ENCODE peak calls at places on chromosomes 12 and 14, in nine cellular contexts. One of them, this sample, is unnamed.

GRCh38 chr14:61557262-61557661 is 138.1 kb upstream of the HIF1A start:
- DNase-seq in prostate gland: no peak
- DNase-seq in suprapubic skin: no peak
- DNase-seq in transverse colon: no peak
- DNase-seq in SK-N-SH: no peak
- DNase-seq in stomach: no peak
- DNase-seq in GM12878: no peak
- DNase-seq in HCT116: no peak
- DNase-seq in vagina: peak; percentile 37
- DNase-seq in this sample: no peak

GRCh38 chr14:61439779-61440418 is 118.5 kb downstream of the PRKCH start:
- DNase-seq in HCT116: no peak
- DNase-seq in stomach: no peak
- DNase-seq in transverse colon: no peak
- DNase-seq in SK-N-SH: no peak
- DNase-seq in suprapubic skin: no peak
- DNase-seq in vagina: no peak
- DNase-seq in GM12878: no peak
- DNase-seq in prostate gland: no peak
- DNase-seq in this sample: no peak

GRCh38 chr14:34713681-34714319 is 593 bp downstream of the CFL2 start:
- DNase-seq in SK-N-SH: no peak
- DNase-seq in vagina: no peak
- DNase-seq in GM12878: no peak
- DNase-seq in stomach: peak; percentile 27
- DNase-seq in transverse colon: peak; percentile 37
- DNase-seq in prostate gland: peak; percentile 28
- DNase-seq in HCT116: no peak
- DNase-seq in suprapubic skin: no peak
- DNase-seq in this sample: no peak

GRCh38 chr14:50000215-50001145 is 107.6 kb downstream of the ARF6 start:
- DNase-seq in prostate gland: peak; percentile 41
- DNase-seq in suprapubic skin: peak; percentile 83
- DNase-seq in vagina: no peak
- DNase-seq in SK-N-SH: peak; percentile 58
- DNase-seq in GM12878: no peak
- DNase-seq in HCT116: peak; percentile 71
- DNase-seq in transverse colon: peak; percentile 76
- DNase-seq in stomach: peak; percentile 56
- DNase-seq in this sample: no peak

GRCh38 chr14:74835607-74836250 is 40.2 kb downstream of the PROX2 start:
- DNase-seq in HCT116: no peak
- DNase-seq in transverse colon: no peak
- DNase-seq in SK-N-SH: no peak
- DNase-seq in GM12878: peak; percentile 23
- DNase-seq in vagina: no peak
- DNase-seq in stomach: no peak
- DNase-seq in suprapubic skin: no peak
- DNase-seq in prostate gland: no peak
- DNase-seq in this sample: no peak

GRCh38 chr12:2284321-2284813 is 231.6 kb downstream of the CACNA1C start:
- DNase-seq in GM12878: no peak
- DNase-seq in HCT116: no peak
- DNase-seq in stomach: no peak
- DNase-seq in transverse colon: no peak
- DNase-seq in vagina: no peak
- DNase-seq in prostate gland: no peak
- DNase-seq in SK-N-SH: peak; percentile 62
- DNase-seq in suprapubic skin: no peak
- DNase-seq in this sample: no peak

GRCh38 chr12:104250366-104251125 is 35.0 kb downstream of the TXNRD1 start:
- DNase-seq in suprapubic skin: no peak
- DNase-seq in stomach: no peak
- DNase-seq in GM12878: no peak
- DNase-seq in SK-N-SH: no peak
- DNase-seq in transverse colon: no peak
- DNase-seq in vagina: no peak
- DNase-seq in HCT116: no peak
- DNase-seq in prostate gland: no peak
- DNase-seq in this sample: no peak

GRCh38 chr12:104347374-104348075 is 44.0 kb downstream of the EID3 start:
- DNase-seq in GM12878: no peak
- DNase-seq in prostate gland: no peak
- DNase-seq in stomach: no peak
- DNase-seq in SK-N-SH: no peak
- DNase-seq in transverse colon: no peak
- DNase-seq in suprapubic skin: no peak
- DNase-seq in vagina: no peak
- DNase-seq in HCT116: no peak
- DNase-seq in this sample: no peak

GRCh38 chr12:92146865-92147264 is 1.2 kb upstream of the BTG1 start:
- DNase-seq in transverse colon: no peak
- DNase-seq in suprapubic skin: no peak
- DNase-seq in SK-N-SH: peak; percentile 39
- DNase-seq in GM12878: no peak
- DNase-seq in stomach: no peak
- DNase-seq in HCT116: no peak
- DNase-seq in vagina: no peak
- DNase-seq in prostate gland: no peak
- DNase-seq in this sample: no peak

GRCh38 chr14:95679995-95680735 is 6.1 kb upstream of the TCL1B start:
- DNase-seq in prostate gland: no peak
- DNase-seq in transverse colon: no peak
- DNase-seq in stomach: no peak
- DNase-seq in SK-N-SH: no peak
- DNase-seq in vagina: no peak
- DNase-seq in HCT116: peak; percentile 13
- DNase-seq in GM12878: no peak
- DNase-seq in suprapubic skin: no peak
- DNase-seq in this sample: no peak

GRCh38 chr14:71692496-71692895 is 239.7 kb upstream of the RGS6 start:
- DNase-seq in prostate gland: no peak
- DNase-seq in SK-N-SH: no peak
- DNase-seq in GM12878: no peak
- DNase-seq in suprapubic skin: no peak
- DNase-seq in stomach: no peak
- DNase-seq in transverse colon: no peak
- DNase-seq in vagina: no peak
- DNase-seq in HCT116: no peak
- DNase-seq in this sample: no peak

GRCh38 chr12:82481954-82482353 is 123.6 kb downstream of the METTL25 start:
- DNase-seq in vagina: no peak
- DNase-seq in transverse colon: no peak
- DNase-seq in HCT116: no peak
- DNase-seq in prostate gland: no peak
- DNase-seq in stomach: no peak
- DNase-seq in suprapubic skin: no peak
- DNase-seq in SK-N-SH: no peak
- DNase-seq in GM12878: no peak
- DNase-seq in this sample: no peak

GRCh38 chr14:24866067-24866466 is 183.9 kb downstream of the STXBP6 start:
- DNase-seq in transverse colon: no peak
- DNase-seq in stomach: no peak
- DNase-seq in SK-N-SH: no peak
- DNase-seq in HCT116: no peak
- DNase-seq in suprapubic skin: no peak
- DNase-seq in vagina: no peak
- DNase-seq in GM12878: no peak
- DNase-seq in prostate gland: no peak
- DNase-seq in this sample: no peak

GRCh38 chr14:103401223-103402214 is 16.3 kb downstream of the MARK3 start:
- DNase-seq in HCT116: no peak
- DNase-seq in suprapubic skin: no peak
- DNase-seq in stomach: no peak
- DNase-seq in SK-N-SH: no peak
- DNase-seq in GM12878: no peak
- DNase-seq in prostate gland: no peak
- DNase-seq in vagina: no peak
- DNase-seq in transverse colon: no peak
- DNase-seq in this sample: no peak

GRCh38 chr12:90514325-90514724 is 440.7 kb downstream of the CCER1 start:
- DNase-seq in transverse colon: no peak
- DNase-seq in HCT116: no peak
- DNase-seq in vagina: no peak
- DNase-seq in SK-N-SH: peak; percentile 5
- DNase-seq in prostate gland: no peak
- DNase-seq in GM12878: no peak
- DNase-seq in suprapubic skin: no peak
- DNase-seq in stomach: no peak
- DNase-seq in this sample: no peak

GRCh38 chr14:100762089-100762515 is 35.4 kb downstream of the DLK1 start:
- DNase-seq in HCT116: no peak
- DNase-seq in transverse colon: no peak
- DNase-seq in prostate gland: no peak
- DNase-seq in GM12878: no peak
- DNase-seq in stomach: no peak
- DNase-seq in suprapubic skin: no peak
- DNase-seq in vagina: no peak
- DNase-seq in SK-N-SH: no peak
- DNase-seq in this sample: no peak

GRCh38 chr14:23148596-23149249 is 29.7 kb upstream of the CEBPE start:
- DNase-seq in GM12878: no peak
- DNase-seq in prostate gland: no peak
- DNase-seq in HCT116: no peak
- DNase-seq in suprapubic skin: no peak
- DNase-seq in stomach: no peak
- DNase-seq in transverse colon: no peak
- DNase-seq in vagina: no peak
- DNase-seq in SK-N-SH: no peak
- DNase-seq in this sample: no peak

GRCh38 chr14:92687681-92688433 is 60.6 kb downstream of the LGMN start:
- DNase-seq in HCT116: no peak
- DNase-seq in SK-N-SH: peak; percentile 71
- DNase-seq in transverse colon: no peak
- DNase-seq in prostate gland: no peak
- DNase-seq in suprapubic skin: no peak
- DNase-seq in GM12878: no peak
- DNase-seq in stomach: peak; percentile 62
- DNase-seq in vagina: no peak
- DNase-seq in this sample: no peak

GRCh38 chr14:52054678-52055077 is 14.2 kb downstream of the NID2 start:
- DNase-seq in suprapubic skin: no peak
- DNase-seq in SK-N-SH: no peak
- DNase-seq in stomach: no peak
- DNase-seq in prostate gland: no peak
- DNase-seq in transverse colon: no peak
- DNase-seq in GM12878: no peak
- DNase-seq in HCT116: no peak
- DNase-seq in vagina: no peak
- DNase-seq in this sample: no peak

GRCh38 chr14:52051861-52052260 is 17.0 kb downstream of the NID2 start:
- DNase-seq in GM12878: no peak
- DNase-seq in vagina: no peak
- DNase-seq in stomach: no peak
- DNase-seq in HCT116: no peak
- DNase-seq in suprapubic skin: no peak
- DNase-seq in SK-N-SH: no peak
- DNase-seq in transverse colon: no peak
- DNase-seq in prostate gland: no peak
- DNase-seq in this sample: no peak

GRCh38 chr14:52051251-52051650 is 17.6 kb downstream of the NID2 start:
- DNase-seq in HCT116: no peak
- DNase-seq in vagina: peak; percentile 70
- DNase-seq in prostate gland: no peak
- DNase-seq in suprapubic skin: no peak
- DNase-seq in transverse colon: no peak
- DNase-seq in stomach: no peak
- DNase-seq in SK-N-SH: no peak
- DNase-seq in GM12878: no peak
- DNase-seq in this sample: no peak

GRCh38 chr14:52052289-52052943 is 16.4 kb downstream of the NID2 start:
- DNase-seq in HCT116: no peak
- DNase-seq in suprapubic skin: no peak
- DNase-seq in stomach: no peak
- DNase-seq in GM12878: no peak
- DNase-seq in prostate gland: no peak
- DNase-seq in SK-N-SH: no peak
- DNase-seq in vagina: peak; percentile 86
- DNase-seq in transverse colon: no peak
- DNase-seq in this sample: no peak

DNA sequence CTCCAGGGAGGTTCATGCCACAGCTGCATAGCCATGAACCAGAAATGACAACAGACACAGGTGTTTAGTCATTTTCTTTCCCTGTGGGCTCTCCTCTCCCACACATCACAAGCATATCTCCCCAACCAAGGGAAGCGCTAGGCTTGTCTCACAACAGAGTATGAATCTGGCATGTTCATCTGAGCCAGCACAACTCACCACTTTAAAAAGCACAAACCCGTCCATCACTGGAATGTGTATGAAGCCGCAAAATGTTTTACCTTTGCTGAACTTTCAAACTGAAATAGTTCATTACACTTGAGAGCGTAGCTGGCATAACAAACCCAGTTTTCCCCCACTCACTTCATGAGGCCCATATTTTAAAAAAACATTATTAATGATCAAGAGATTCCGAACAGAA is 15.9 kb downstream of the NID2 start:
- DNase-seq in SK-N-SH: no peak
- DNase-seq in prostate gland: no peak
- DNase-seq in stomach: no peak
- DNase-seq in suprapubic skin: no peak
- DNase-seq in HCT116: no peak
- DNase-seq in GM12878: no peak
- DNase-seq in transverse colon: no peak
- DNase-seq in vagina: peak; percentile 75
- DNase-seq in this sample: no peak
- TF ChIP-seq POLR2AphosphoS5 in SK-N-SH: no peak
- TF ChIP-seq POLR2AphosphoS5 in prostate gland: no peak
- TF ChIP-seq POLR2AphosphoS5 in stomach: no peak
- TF ChIP-seq POLR2AphosphoS5 in suprapubic skin: no peak
- TF ChIP-seq POLR2AphosphoS5 in HCT116: no peak
- TF ChIP-seq POLR2AphosphoS5 in GM12878: no peak
- TF ChIP-seq POLR2AphosphoS5 in transverse colon: no peak
- TF ChIP-seq POLR2AphosphoS5 in vagina: no peak
- TF ChIP-seq POLR2AphosphoS5 in this sample: no peak

GRCh38 chr14:101908795-101909194 is 55.6 kb upstream of the DYNC1H1 start:
- DNase-seq in vagina: no peak
- DNase-seq in SK-N-SH: no peak
- DNase-seq in prostate gland: no peak
- DNase-seq in HCT116: no peak
- DNase-seq in suprapubic skin: no peak
- DNase-seq in stomach: no peak
- DNase-seq in GM12878: no peak
- DNase-seq in transverse colon: no peak
- DNase-seq in this sample: no peak
- H3K36me3 ChIP-seq in vagina: peaks cover 84% of the 10 kb centered on the region
- H3K36me3 ChIP-seq in SK-N-SH: peaks cover 60% of the 10 kb centered on the region
- H3K36me3 ChIP-seq in prostate gland: peaks cover 14% of the 10 kb centered on the region
- H3K36me3 ChIP-seq in HCT116: peaks cover 14% of the 10 kb centered on the region
- H3K36me3 ChIP-seq in suprapubic skin: peaks cover 89% of the 10 kb centered on the region
- H3K36me3 ChIP-seq in stomach: peaks cover 100% of the 10 kb centered on the region
- H3K36me3 ChIP-seq in GM12878: peaks cover 21% of the 10 kb centered on the region
- H3K36me3 ChIP-seq in transverse colon: peaks cover 59% of the 10 kb centered on the region
- H3K36me3 ChIP-seq in this sample: peaks cover 3% of the 10 kb centered on the region

GRCh38 chr14:52977798-52978197 is 26.9 kb upstream of the FERMT2 start:
- DNase-seq in stomach: no peak
- DNase-seq in prostate gland: no peak
- DNase-seq in GM12878: no peak
- DNase-seq in suprapubic skin: no peak
- DNase-seq in vagina: no peak
- DNase-seq in transverse colon: no peak
- DNase-seq in SK-N-SH: peak; percentile 56
- DNase-seq in HCT116: no peak
- DNase-seq in this sample: no peak
- TF ChIP-seq POLR2AphosphoS5 in stomach: no peak
- TF ChIP-seq POLR2AphosphoS5 in prostate gland: no peak
- TF ChIP-seq POLR2AphosphoS5 in GM12878: no peak
- TF ChIP-seq POLR2AphosphoS5 in suprapubic skin: no peak
- TF ChIP-seq POLR2AphosphoS5 in vagina: no peak
- TF ChIP-seq POLR2AphosphoS5 in transverse colon: no peak
- TF ChIP-seq POLR2AphosphoS5 in SK-N-SH: no peak
- TF ChIP-seq POLR2AphosphoS5 in HCT116: no peak
- TF ChIP-seq POLR2AphosphoS5 in this sample: no peak

GRCh38 chr12:124418791-124419190 is 123.9 kb downstream of the RFLNA start:
- DNase-seq in SK-N-SH: no peak
- DNase-seq in GM12878: no peak
- DNase-seq in suprapubic skin: no peak
- DNase-seq in transverse colon: no peak
- DNase-seq in vagina: no peak
- DNase-seq in prostate gland: no peak
- DNase-seq in stomach: no peak
- DNase-seq in HCT116: no peak
- DNase-seq in this sample: no peak
- H3K36me3 ChIP-seq in SK-N-SH: peaks cover 46% of the 10 kb centered on the region
- H3K36me3 ChIP-seq in GM12878: peaks cover 13% of the 10 kb centered on the region
- H3K36me3 ChIP-seq in suprapubic skin: peaks cover 75% of the 10 kb centered on the region
- H3K36me3 ChIP-seq in transverse colon: peaks cover 12% of the 10 kb centered on the region
- H3K36me3 ChIP-seq in vagina: no peaks in the 10 kb centered on the region
- H3K36me3 ChIP-seq in prostate gland: no peaks in the 10 kb centered on the region
- H3K36me3 ChIP-seq in stomach: peaks cover 75% of the 10 kb centered on the region
- H3K36me3 ChIP-seq in HCT116: no peaks in the 10 kb centered on the region
- H3K36me3 ChIP-seq in this sample: peaks cover 9% of the 10 kb centered on the region